ENCODE peak calls at places on chromosome 20, in six cellular contexts. S is IMR-90; K is mesothelial cell of epicardium; J is CD4-positive, alpha-beta T cell; Z is fibroblast of lung; F is brain microvascular endothelial cell. Q is an unnamed sample.

GRCh38 chr20:50815162-50815989 is 20.5 kb downstream of the BCAS4 start:
- DNase-seq in S (peak; percentile 92), K (no peak), J (no peak), Z (peak; percentile 71), F (peak; percentile 66), Q (no peak)

GRCh38 chr20:62320581-62321354 is 18.0 kb downstream of the ADRM1 start:
- DNase-seq in S (no peak), K (no peak), J (no peak), Z (no peak), F (no peak), Q (no peak)

GRCh38 chr20:46213946-46214830 is 94.1 kb downstream of the CDH22 start:
- DNase-seq in S (no peak), K (no peak), J (no peak), Z (no peak), F (no peak), Q (no peak)

GRCh38 chr20:2151805-2152727 is 50.4 kb downstream of the STK35 start:
- DNase-seq in S (peak; percentile 64), K (no peak), J (no peak), Z (peak; percentile 59), F (no peak), Q (no peak)

GRCh38 chr20:18632196-18632789 is 44.4 kb downstream of the DTD1 start:
- DNase-seq in S (peak; percentile 59), K (peak; percentile 54), J (peak; percentile 41), Z (peak; percentile 71), F (peak; percentile 60), Q (no peak)

GRCh38 chr20:61453219-61453618 is 201.2 kb downstream of the CDH4 start:
- DNase-seq in S (no peak), K (no peak), J (no peak), Z (no peak), F (no peak), Q (no peak)

GRCh38 chr20:7375905-7376304 is 564.4 kb downstream of the HAO1 start:
- DNase-seq in S (peak; percentile 17), K (no peak), J (no peak), Z (peak; percentile 51), F (no peak), Q (no peak)

GRCh38 chr20:43955244-43956191 is 40.9 kb downstream of the TOX2 start:
- DNase-seq in S (peak; percentile 92), K (no peak), J (peak; percentile 25), Z (peak; percentile 94), F (peak; percentile 77), Q (no peak)

GRCh38 chr20:20480689-20481088 is 112.8 kb downstream of the INSM1 start:
- DNase-seq in S (peak; percentile 84), K (no peak), J (no peak), Z (peak; percentile 73), F (peak; percentile 38), Q (no peak)

GRCh38 chr20:6533828-6534388 is 233.6 kb upstream of the BMP2 start:
- DNase-seq in S (peak; percentile 88), K (no peak), J (no peak), Z (peak; percentile 91), F (peak; percentile 89), Q (no peak)

GRCh38 chr20:18639501-18639979 is 51.7 kb downstream of the DTD1 start:
- DNase-seq in S (no peak), K (no peak), J (no peak), Z (no peak), F (no peak), Q (no peak)

GRCh38 chr20:50325215-50325614 is 134.6 kb downstream of the CEBPB start:
- DNase-seq in S (no peak), K (no peak), J (no peak), Z (no peak), F (no peak), Q (no peak)

GRCh38 chr20:415820-416322 is 7.8 kb downstream of the RBCK1 start:
- DNase-seq in S (no peak), K (no peak), J (no peak), Z (peak; percentile 29), F (no peak), Q (no peak)

GRCh38 chr20:60117040-60117439 is 158.8 kb downstream of the CDH26 start:
- DNase-seq in S (peak; percentile 8), K (no peak), J (no peak), Z (no peak), F (no peak), Q (no peak)

GRCh38 chr20:61353261-61353995 is 101.4 kb downstream of the CDH4 start:
- DNase-seq in S (peak; percentile 37), K (no peak), J (no peak), Z (peak; percentile 26), F (no peak), Q (no peak)

GRCh38 chr20:46157625-46158024 is 39.5 kb downstream of the CD40 start:
- DNase-seq in S (no peak), K (no peak), J (no peak), Z (no peak), F (no peak), Q (no peak)

GRCh38 chr20:47568019-47568418 is 66.3 kb downstream of the NCOA3 start:
- DNase-seq in S (peak; percentile 90), K (no peak), J (no peak), Z (peak; percentile 90), F (peak; percentile 78), Q (no peak)

GRCh38 chr20:59827138-59828056 is 106.0 kb downstream of the SYCP2 start:
- DNase-seq in S (no peak), K (no peak), J (no peak), Z (no peak), F (no peak), Q (no peak)

GRCh38 chr20:51321343-51322163 is 221.0 kb downstream of the NFATC2 start:
- DNase-seq in S (no peak), K (no peak), J (no peak), Z (no peak), F (no peak), Q (no peak)

GRCh38 chr20:14986026-14986655 is 648.7 kb upstream of the FLRT3 start:
- DNase-seq in S (no peak), K (no peak), J (no peak), Z (no peak), F (no peak), Q (no peak)

GRCh38 chr20:35660122-35660937 is 4.4 kb downstream of the CPNE1 start:
- DNase-seq in S (no peak), K (no peak), J (no peak), Z (no peak), F (no peak), Q (no peak)

GRCh38 chr20:19582782-19583181 is 175.3 kb upstream of the RIN2 start:
- DNase-seq in S (no peak), K (no peak), J (no peak), Z (no peak), F (no peak), Q (no peak)

GRCh38 chr20:2865101-2865500 is 8.2 kb upstream of the PTPRA start:
- DNase-seq in S (no peak), K (no peak), J (no peak), Z (no peak), F (no peak), Q (no peak)

GRCh38 chr20:50323209-50323608 is 132.6 kb downstream of the CEBPB start:
- DNase-seq in S (no peak), K (no peak), J (no peak), Z (no peak), F (no peak), Q (no peak)

GRCh38 chr20:54415967-54416366 is 59.4 kb upstream of the DOK5 start:
- DNase-seq in S (no peak), K (no peak), J (no peak), Z (no peak), F (no peak), Q (no peak)

GRCh38 chr20:1894471-1894950 is 696 bp upstream of the SIRPA start:
- DNase-seq in S (peak; percentile 59), K (peak; percentile 49), J (no peak), Z (peak; percentile 73), F (no peak), Q (no peak)

GRCh38 chr20:41078329-41078728 is 49.7 kb downstream of the TOP1 start:
- DNase-seq in S (peak; percentile 53), K (no peak), J (no peak), Z (peak; percentile 70), F (peak; percentile 62), Q (no peak)

GRCh38 chr20:6898928-6899327 is 131.4 kb downstream of the BMP2 start:
- DNase-seq in S (no peak), K (no peak), J (no peak), Z (no peak), F (no peak), Q (no peak)

GRCh38 chr20:21702553-21703467 is 2.7 kb upstream of the PAX1 start:
- DNase-seq in S (peak; percentile 3), K (peak; percentile 71), J (no peak), Z (peak; percentile 8), F (peak; percentile 8), Q (no peak)

GRCh38 chr20:32638848-32639247 is 34.9 kb downstream of the C20orf203 start:
- DNase-seq in S (no peak), K (no peak), J (no peak), Z (no peak), F (no peak), Q (no peak)
- TF ChIP-seq CTCF in S (no peak), K (no peak), J (no peak), Z (no peak), F (peak; percentile 34), Q (no peak)

GRCh38 chr20:9490171-9490570 is 24.2 kb upstream of the LAMP5 start:
- DNase-seq in S (no peak), K (no peak), J (no peak), Z (no peak), F (no peak), Q (no peak)
- TF ChIP-seq CTCF in S (no peak), K (no peak), J (no peak), Z (no peak), F (no peak), Q (no peak)

DNA sequence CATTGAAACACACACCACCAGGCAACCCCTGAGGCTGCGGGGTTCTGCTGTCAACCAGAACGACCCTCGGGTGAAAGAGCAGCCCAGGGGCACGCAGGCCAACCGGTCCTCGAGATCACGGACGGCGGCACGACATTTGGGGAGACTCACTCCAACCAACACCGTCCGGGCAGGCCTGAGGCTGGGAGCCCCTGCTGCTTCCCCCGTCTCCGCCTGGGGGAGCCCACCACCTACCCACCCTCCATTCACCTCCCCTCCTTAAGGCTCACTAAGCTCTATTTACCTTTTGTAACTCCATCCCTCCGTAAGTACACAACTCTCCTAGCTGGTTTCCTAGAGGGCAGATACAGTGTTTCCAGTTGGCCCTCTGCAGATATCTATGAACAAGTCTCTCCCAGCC is 971.3 kb upstream of the DEFB115 start:
- DNase-seq in S (no peak), K (no peak), J (no peak), Z (peak; percentile 39), F (no peak), Q (no peak)
- TF ChIP-seq CTCF in S (no peak), K (no peak), J (no peak), Z (no peak), F (peak; percentile 18), Q (no peak)

GRCh38 chr20:22728146-22728745 is 143.9 kb upstream of the FOXA2 start:
- DNase-seq in S (no peak), K (no peak), J (no peak), Z (no peak), F (no peak), Q (no peak)

GRCh38 chr20:22719250-22719649 is 134.9 kb upstream of the FOXA2 start:
- DNase-seq in S (no peak), K (no peak), J (no peak), Z (no peak), F (no peak), Q (no peak)

GRCh38 chr20:22720206-22720605 is 135.8 kb upstream of the FOXA2 start:
- DNase-seq in S (no peak), K (no peak), J (no peak), Z (no peak), F (no peak), Q (no peak)

GRCh38 chr20:22722840-22723239 is 138.5 kb upstream of the FOXA2 start:
- DNase-seq in S (no peak), K (no peak), J (no peak), Z (no peak), F (no peak), Q (no peak)

GRCh38 chr20:22723659-22724058 is 139.3 kb upstream of the FOXA2 start:
- DNase-seq in S (no peak), K (no peak), J (no peak), Z (no peak), F (no peak), Q (no peak)
- TF ChIP-seq CTCF in S (no peak), K (no peak), J (no peak), Z (no peak), F (no peak), Q (no peak)